ENCODE peak calls at places on chromosomes 12 and 14, in seven cellular contexts. One of them, this sample, is unnamed.
A peak's percentile ranks its signal among the peaks of the same experiment; 100 is the strongest.

GRCh38 chr12:30985814-30986452 is 59.4 kb downstream of the TSPAN11 start:
- DNase-seq in body of pancreas: peak; percentile 54
- DNase-seq in K562: peak; percentile 35
- DNase-seq in HepG2: peak; percentile 33
- DNase-seq in gastrocnemius medialis: no peak
- DNase-seq in Peyer's patch: no peak
- DNase-seq in A549: peak; percentile 55
- DNase-seq in this sample: no peak

GRCh38 chr14:89258728-89259273 is 158.2 kb downstream of the FOXN3 start:
- DNase-seq in body of pancreas: no peak
- DNase-seq in K562: no peak
- DNase-seq in HepG2: no peak
- DNase-seq in gastrocnemius medialis: no peak
- DNase-seq in Peyer's patch: no peak
- DNase-seq in A549: no peak
- DNase-seq in this sample: no peak

GRCh38 chr14:77516111-77516510 is 17.5 kb upstream of the ISM2 start:
- DNase-seq in body of pancreas: no peak
- DNase-seq in K562: no peak
- DNase-seq in HepG2: no peak
- DNase-seq in gastrocnemius medialis: no peak
- DNase-seq in Peyer's patch: no peak
- DNase-seq in A549: no peak
- DNase-seq in this sample: no peak

GRCh38 chr12:3490848-3491382 is at the start of gene PRMT8:
- DNase-seq in body of pancreas: no peak
- DNase-seq in K562: no peak
- DNase-seq in HepG2: no peak
- DNase-seq in gastrocnemius medialis: no peak
- DNase-seq in Peyer's patch: no peak
- DNase-seq in A549: no peak
- DNase-seq in this sample: no peak

GRCh38 chr12:127263621-127264020 is 1003.3 kb upstream of the TMEM132C start:
- DNase-seq in body of pancreas: no peak
- DNase-seq in K562: no peak
- DNase-seq in HepG2: no peak
- DNase-seq in gastrocnemius medialis: no peak
- DNase-seq in Peyer's patch: no peak
- DNase-seq in A549: no peak
- DNase-seq in this sample: no peak

GRCh38 chr14:68449565-68450295 is 343.1 kb downstream of the ZFP36L1 start:
- DNase-seq in body of pancreas: no peak
- DNase-seq in K562: no peak
- DNase-seq in HepG2: no peak
- DNase-seq in gastrocnemius medialis: no peak
- DNase-seq in Peyer's patch: no peak
- DNase-seq in A549: no peak
- DNase-seq in this sample: no peak

GRCh38 chr12:89571481-89572190 is 45.8 kb upstream of the POC1B start:
- DNase-seq in body of pancreas: no peak
- DNase-seq in K562: no peak
- DNase-seq in HepG2: no peak
- DNase-seq in gastrocnemius medialis: no peak
- DNase-seq in Peyer's patch: no peak
- DNase-seq in A549: no peak
- DNase-seq in this sample: no peak

GRCh38 chr14:62189698-62190097 is 427.5 kb downstream of the SNAPC1 start:
- DNase-seq in body of pancreas: no peak
- DNase-seq in K562: no peak
- DNase-seq in HepG2: no peak
- DNase-seq in gastrocnemius medialis: no peak
- DNase-seq in Peyer's patch: no peak
- DNase-seq in A549: no peak
- DNase-seq in this sample: no peak

GRCh38 chr12:70364695-70365397 is 1.2 kb upstream of the KCNMB4 start:
- DNase-seq in body of pancreas: no peak
- DNase-seq in K562: no peak
- DNase-seq in HepG2: no peak
- DNase-seq in gastrocnemius medialis: no peak
- DNase-seq in Peyer's patch: no peak
- DNase-seq in A549: peak; percentile 19
- DNase-seq in this sample: no peak

GRCh38 chr12:10339441-10339840 is 31.8 kb downstream of the KLRD1 start:
- DNase-seq in body of pancreas: no peak
- DNase-seq in K562: no peak
- DNase-seq in HepG2: no peak
- DNase-seq in gastrocnemius medialis: no peak
- DNase-seq in Peyer's patch: no peak
- DNase-seq in A549: peak; percentile 49
- DNase-seq in this sample: no peak

GRCh38 chr12:50222275-50222783 is 55.2 kb upstream of the CERS5 start:
- DNase-seq in body of pancreas: no peak
- DNase-seq in K562: peak; percentile 76
- DNase-seq in HepG2: no peak
- DNase-seq in gastrocnemius medialis: peak; percentile 39
- DNase-seq in Peyer's patch: peak; percentile 34
- DNase-seq in A549: peak; percentile 73
- DNase-seq in this sample: peak; percentile 80

GRCh38 chr12:108600702-108601007 is 2.8 kb upstream of the TMEM119 start:
- DNase-seq in body of pancreas: no peak
- DNase-seq in K562: no peak
- DNase-seq in HepG2: no peak
- DNase-seq in gastrocnemius medialis: no peak
- DNase-seq in Peyer's patch: no peak
- DNase-seq in A549: no peak
- DNase-seq in this sample: no peak

GRCh38 chr14:63563370-63564026 is 20.3 kb upstream of the PPP2R5E start:
- DNase-seq in body of pancreas: no peak
- DNase-seq in K562: no peak
- DNase-seq in HepG2: no peak
- DNase-seq in gastrocnemius medialis: no peak
- DNase-seq in Peyer's patch: no peak
- DNase-seq in A549: peak; percentile 40
- DNase-seq in this sample: no peak

GRCh38 chr14:99055816-99056215 is 216.2 kb downstream of the BCL11B start:
- DNase-seq in body of pancreas: no peak
- DNase-seq in K562: no peak
- DNase-seq in HepG2: no peak
- DNase-seq in gastrocnemius medialis: no peak
- DNase-seq in Peyer's patch: peak; percentile 34
- DNase-seq in A549: no peak
- DNase-seq in this sample: no peak

GRCh38 chr12:94379479-94380113 is 80.1 kb downstream of the CEP83 start:
- DNase-seq in body of pancreas: no peak
- DNase-seq in K562: no peak
- DNase-seq in HepG2: peak; percentile 6
- DNase-seq in gastrocnemius medialis: no peak
- DNase-seq in Peyer's patch: no peak
- DNase-seq in A549: no peak
- DNase-seq in this sample: no peak

GRCh38 chr12:32997471-32997870 is 100.9 kb upstream of the PKP2 start:
- DNase-seq in body of pancreas: no peak
- DNase-seq in K562: no peak
- DNase-seq in HepG2: no peak
- DNase-seq in gastrocnemius medialis: no peak
- DNase-seq in Peyer's patch: no peak
- DNase-seq in A549: no peak
- DNase-seq in this sample: no peak

GRCh38 chr12:1607940-1608782 is 13.8 kb upstream of the FBXL14 start:
- DNase-seq in body of pancreas: no peak
- DNase-seq in K562: no peak
- DNase-seq in HepG2: no peak
- DNase-seq in gastrocnemius medialis: no peak
- DNase-seq in Peyer's patch: no peak
- DNase-seq in A549: no peak
- DNase-seq in this sample: no peak

GRCh38 chr12:15910864-15911696 is at the start of gene DERA:
- DNase-seq in body of pancreas: peak; percentile 86
- DNase-seq in K562: peak; percentile 58
- DNase-seq in HepG2: peak; percentile 52
- DNase-seq in gastrocnemius medialis: peak; percentile 49
- DNase-seq in Peyer's patch: peak; percentile 68
- DNase-seq in A549: peak; percentile 83
- DNase-seq in this sample: peak; percentile 73
- TF ChIP-seq POLR2A in body of pancreas: peak; percentile 91
- TF ChIP-seq POLR2A in K562: peak; percentile 57
- TF ChIP-seq POLR2A in HepG2: peak; percentile 78
- TF ChIP-seq POLR2A in gastrocnemius medialis: peak; percentile 88
- TF ChIP-seq POLR2A in Peyer's patch: peak; percentile 96
- TF ChIP-seq POLR2A in A549: peak; percentile 93
- TF ChIP-seq POLR2A in this sample: peak; percentile 65

DNA sequence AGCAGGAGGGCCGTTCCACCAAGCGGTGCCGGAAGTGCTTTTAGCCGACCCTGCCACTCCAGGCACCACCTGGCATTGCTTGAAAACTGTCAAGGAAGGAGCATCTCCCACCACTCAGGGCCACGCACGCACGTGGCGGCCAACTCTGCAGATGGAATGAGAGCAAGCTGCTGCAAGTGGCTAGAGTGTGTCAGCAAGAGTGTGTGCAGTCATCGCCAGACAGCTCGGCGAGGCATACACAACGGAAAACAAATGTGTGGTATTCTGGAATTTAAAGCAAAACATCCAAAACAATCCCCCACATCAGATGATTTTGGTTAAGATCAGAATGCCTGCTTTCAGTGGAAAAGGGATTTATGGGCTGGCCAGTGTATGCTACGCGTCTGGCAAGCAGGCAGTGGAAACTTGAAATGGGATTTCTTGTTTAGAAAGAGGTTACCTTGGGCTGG is 11.2 kb downstream of the CD9 start:
- DNase-seq in body of pancreas: no peak
- DNase-seq in K562: no peak
- DNase-seq in HepG2: no peak
- DNase-seq in gastrocnemius medialis: no peak
- DNase-seq in Peyer's patch: no peak
- DNase-seq in A549: no peak
- DNase-seq in this sample: no peak
- H3K4me1 ChIP-seq in body of pancreas: peaks cover 15% of the 10 kb centered on the region
- H3K4me1 ChIP-seq in K562: no peaks in the 10 kb centered on the region
- H3K4me1 ChIP-seq in HepG2: no peaks in the 10 kb centered on the region
- H3K4me1 ChIP-seq in gastrocnemius medialis: peaks cover 26% of the 10 kb centered on the region
- H3K4me1 ChIP-seq in Peyer's patch: peaks cover 5% of the 10 kb centered on the region
- H3K4me1 ChIP-seq in A549: peaks cover 43% of the 10 kb centered on the region
- H3K4me1 ChIP-seq in this sample: peaks cover 2% of the 10 kb centered on the region

GRCh38 chr12:47817272-47818006 is 2.3 kb downstream of the HDAC7 start:
- DNase-seq in body of pancreas: no peak
- DNase-seq in K562: no peak
- DNase-seq in HepG2: peak; percentile 50
- DNase-seq in gastrocnemius medialis: no peak
- DNase-seq in Peyer's patch: no peak
- DNase-seq in A549: no peak
- DNase-seq in this sample: no peak
- H3K4me3 ChIP-seq in body of pancreas: no peak overlapping the region
- H3K4me3 ChIP-seq in K562: peak overlapping the region; percentile 68
- H3K4me3 ChIP-seq in HepG2: peak overlapping the region; percentile 11
- H3K4me3 ChIP-seq in gastrocnemius medialis: peak overlapping the region; percentile 64
- H3K4me3 ChIP-seq in Peyer's patch: peak overlapping the region; percentile 80
- H3K4me3 ChIP-seq in A549: peak overlapping the region; percentile 7
- H3K4me3 ChIP-seq in this sample: peak overlapping the region; percentile 81

GRCh38 chr14:105419305-105420091 is at the start of gene MTA1:
- DNase-seq in body of pancreas: no peak
- DNase-seq in K562: peak; percentile 78
- DNase-seq in HepG2: peak; percentile 35
- DNase-seq in gastrocnemius medialis: no peak
- DNase-seq in Peyer's patch: peak; percentile 45
- DNase-seq in A549: no peak
- DNase-seq in this sample: no peak
- TF ChIP-seq POLR2A in body of pancreas: no peak
- TF ChIP-seq POLR2A in K562: peak; percentile 47
- TF ChIP-seq POLR2A in HepG2: peak; percentile 61
- TF ChIP-seq POLR2A in gastrocnemius medialis: no peak
- TF ChIP-seq POLR2A in Peyer's patch: peak; percentile 16
- TF ChIP-seq POLR2A in A549: peak; percentile 41
- TF ChIP-seq POLR2A in this sample: no peak

GRCh38 chr14:58636129-58636528 is 1.6 kb upstream of the DACT1 start:
- DNase-seq in body of pancreas: no peak
- DNase-seq in K562: no peak
- DNase-seq in HepG2: no peak
- DNase-seq in gastrocnemius medialis: no peak
- DNase-seq in Peyer's patch: no peak
- DNase-seq in A549: no peak
- DNase-seq in this sample: no peak
- H3K4me1 ChIP-seq in body of pancreas: peaks cover 29% of the 10 kb centered on the region
- H3K4me1 ChIP-seq in K562: no peaks in the 10 kb centered on the region
- H3K4me1 ChIP-seq in HepG2: peaks cover 9% of the 10 kb centered on the region
- H3K4me1 ChIP-seq in gastrocnemius medialis: peaks cover 18% of the 10 kb centered on the region
- H3K4me1 ChIP-seq in Peyer's patch: no peaks in the 10 kb centered on the region
- H3K4me1 ChIP-seq in A549: peaks cover 3% of the 10 kb centered on the region
- H3K4me1 ChIP-seq in this sample: no peaks in the 10 kb centered on the region

GRCh38 chr12:120922279-120922678 is 18.1 kb upstream of the SPPL3 start:
- DNase-seq in body of pancreas: no peak
- DNase-seq in K562: no peak
- DNase-seq in HepG2: no peak
- DNase-seq in gastrocnemius medialis: no peak
- DNase-seq in Peyer's patch: no peak
- DNase-seq in A549: no peak
- DNase-seq in this sample: no peak

GRCh38 chr12:120930032-120930431 is 25.9 kb upstream of the SPPL3 start:
- DNase-seq in body of pancreas: no peak
- DNase-seq in K562: no peak
- DNase-seq in HepG2: no peak
- DNase-seq in gastrocnemius medialis: no peak
- DNase-seq in Peyer's patch: no peak
- DNase-seq in A549: no peak
- DNase-seq in this sample: no peak

GRCh38 chr12:120928864-120929652 is 24.9 kb upstream of the SPPL3 start:
- DNase-seq in body of pancreas: peak; percentile 74
- DNase-seq in K562: no peak
- DNase-seq in HepG2: no peak
- DNase-seq in gastrocnemius medialis: no peak
- DNase-seq in Peyer's patch: no peak
- DNase-seq in A549: no peak
- DNase-seq in this sample: no peak

GRCh38 chr12:120920178-120920577 is 16.0 kb upstream of the SPPL3 start:
- DNase-seq in body of pancreas: no peak
- DNase-seq in K562: no peak
- DNase-seq in HepG2: no peak
- DNase-seq in gastrocnemius medialis: no peak
- DNase-seq in Peyer's patch: no peak
- DNase-seq in A549: no peak
- DNase-seq in this sample: no peak

GRCh38 chr12:120925740-120926563 is 21.8 kb upstream of the SPPL3 start:
- DNase-seq in body of pancreas: no peak
- DNase-seq in K562: no peak
- DNase-seq in HepG2: no peak
- DNase-seq in gastrocnemius medialis: no peak
- DNase-seq in Peyer's patch: no peak
- DNase-seq in A549: no peak
- DNase-seq in this sample: no peak
- H3K4me3 ChIP-seq in body of pancreas: no peak overlapping the region
- H3K4me3 ChIP-seq in K562: no peak overlapping the region
- H3K4me3 ChIP-seq in HepG2: peak overlapping the region; percentile 4
- H3K4me3 ChIP-seq in gastrocnemius medialis: no peak overlapping the region
- H3K4me3 ChIP-seq in Peyer's patch: no peak overlapping the region
- H3K4me3 ChIP-seq in A549: no peak overlapping the region
- H3K4me3 ChIP-seq in this sample: no peak overlapping the region

DNA sequence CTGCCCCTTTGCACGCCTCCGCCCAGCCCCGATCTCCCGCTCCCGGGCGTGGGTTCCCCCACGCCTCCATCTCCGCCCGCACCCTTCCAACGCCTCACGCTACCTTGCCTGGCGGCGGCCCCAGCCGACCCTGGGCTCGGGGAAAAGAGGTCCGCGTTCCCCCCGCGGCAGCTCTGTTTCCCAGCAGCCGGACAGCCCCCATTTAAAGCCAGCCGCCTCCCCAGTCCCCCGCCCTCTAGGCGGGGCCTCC is at the start of gene PRIMA1:
- DNase-seq in body of pancreas: no peak
- DNase-seq in K562: no peak
- DNase-seq in HepG2: no peak
- DNase-seq in gastrocnemius medialis: no peak
- DNase-seq in Peyer's patch: no peak
- DNase-seq in A549: no peak
- DNase-seq in this sample: no peak
- TF ChIP-seq POLR2A in body of pancreas: no peak
- TF ChIP-seq POLR2A in K562: no peak
- TF ChIP-seq POLR2A in HepG2: peak; percentile 25
- TF ChIP-seq POLR2A in gastrocnemius medialis: no peak
- TF ChIP-seq POLR2A in Peyer's patch: no peak
- TF ChIP-seq POLR2A in A549: no peak
- TF ChIP-seq POLR2A in this sample: no peak